ENCODE peak calls at places on chromosomes 2 and 18, in five cellular contexts. T is T-helper 2 cell; R is HT1080; G is myocyte; X is stimulated activated CD4-positive, alpha-beta T cell treated with anti-CD3 and anti-CD28 coated beads, Interleukin-15, amount 100 ng/mL, for 1 hour. C is an unnamed sample.

GRCh38 chr2:95275601-95276243 is 1.5 kb downstream of the PROM2 start:
- DNase-seq in T (no peak), R (no peak), G (no peak), X (no peak), C (no peak)

GRCh38 chr2:143901185-143901842 is 618.6 kb downstream of the ZEB2 start:
- DNase-seq in T (peak), R (peak), G (peak), X (no peak), C (no peak)

GRCh38 chr18:59820663-59821062 is 79.1 kb upstream of the PMAIP1 start:
- DNase-seq in T (no peak), R (no peak), G (no peak), X (no peak), C (no peak)

GRCh38 chr2:121342751-121343150 is 57.7 kb upstream of the TFCP2L1 start:
- DNase-seq in T (no peak), R (no peak), G (peak), X (no peak), C (no peak)

GRCh38 chr2:84904717-84905174 is 710 bp upstream of the TMSB10 start:
- DNase-seq in T (no peak), R (no peak), G (peak), X (no peak), C (no peak)

GRCh38 chr2:37919631-37920032 is 5.5 kb upstream of the RMDN2 start:
- DNase-seq in T (peak), R (no peak), G (no peak), X (no peak), C (no peak)

GRCh38 chr2:230578106-230578505 is 134.5 kb upstream of the CAB39 start:
- DNase-seq in T (no peak), R (peak), G (no peak), X (no peak), C (no peak)

GRCh38 chr2:115169814-115170213 is 727.4 kb downstream of the DPP10 start:
- DNase-seq in T (no peak), R (no peak), G (no peak), X (no peak), C (no peak)

GRCh38 chr2:229445013-229445412 is 173.9 kb upstream of the PID1 start:
- DNase-seq in T (no peak), R (peak), G (peak), X (no peak), C (no peak)

GRCh38 chr2:83742117-83742782 is 716.8 kb downstream of the SUCLG1 start:
- DNase-seq in T (no peak), R (no peak), G (peak), X (no peak), C (no peak)

GRCh38 chr2:210000464-210001324 is 1.7 kb upstream of the RPE start:
- DNase-seq in T (no peak), R (no peak), G (no peak), X (no peak), C (no peak)

GRCh38 chr2:25131253-25131566 is 37.2 kb downstream of the POMC start:
- DNase-seq in T (no peak), R (no peak), G (no peak), X (no peak), C (no peak)

GRCh38 chr2:56715670-56716069 is 531.9 kb downstream of the CCDC85A start:
- DNase-seq in T (no peak), R (no peak), G (no peak), X (no peak), C (no peak)

GRCh38 chr2:242031481-242032019 is 162.0 kb downstream of the RTP5 start:
- DNase-seq in T (peak), R (peak), G (peak), X (no peak), C (peak)

GRCh38 chr18:3207565-3207964 is 12.2 kb downstream of the MYOM1 start:
- DNase-seq in T (no peak), R (peak), G (peak), X (no peak), C (no peak)